ENCODE peak calls at places on chromosome 16, in five cellular contexts. One of them, this sample, is unnamed.

GRCh38 chr16:54936086-54936978 is 5.7 kb downstream of the IRX5 start:
- DNase-seq in A549: no peak
- DNase-seq in K562: no peak
- DNase-seq in GM23338: peak
- DNase-seq in GM12878: no peak
- DNase-seq in this sample: peak

GRCh38 chr16:86496929-86497381 is 13.4 kb upstream of the FOXF1 start:
- DNase-seq in A549: no peak
- DNase-seq in K562: no peak
- DNase-seq in GM23338: peak
- DNase-seq in GM12878: no peak
- DNase-seq in this sample: no peak

GRCh38 chr16:88938933-88939813 is 37.8 kb downstream of the CBFA2T3 start:
- DNase-seq in A549: no peak
- DNase-seq in K562: no peak
- DNase-seq in GM23338: no peak
- DNase-seq in GM12878: no peak
- DNase-seq in this sample: no peak

GRCh38 chr16:70689035-70689969 is 3.4 kb upstream of the MTSS2 start:
- DNase-seq in A549: no peak
- DNase-seq in K562: no peak
- DNase-seq in GM23338: no peak
- DNase-seq in GM12878: no peak
- DNase-seq in this sample: no peak

GRCh38 chr16:15701975-15702970 is 52.2 kb downstream of the NDE1 start:
- DNase-seq in A549: no peak
- DNase-seq in K562: no peak
- DNase-seq in GM23338: no peak
- DNase-seq in GM12878: no peak
- DNase-seq in this sample: no peak

GRCh38 chr16:56787185-56787584 is 57.3 kb downstream of the NUP93 start:
- DNase-seq in A549: no peak
- DNase-seq in K562: no peak
- DNase-seq in GM23338: peak
- DNase-seq in GM12878: no peak
- DNase-seq in this sample: no peak

GRCh38 chr16:11735801-11736200 is 6.9 kb downstream of the TXNDC11 start:
- DNase-seq in A549: no peak
- DNase-seq in K562: no peak
- DNase-seq in GM23338: no peak
- DNase-seq in GM12878: no peak
- DNase-seq in this sample: no peak

GRCh38 chr16:4945560-4946502 is 8.9 kb upstream of the PPL start:
- DNase-seq in A549: peak
- DNase-seq in K562: no peak
- DNase-seq in GM23338: no peak
- DNase-seq in GM12878: no peak
- DNase-seq in this sample: no peak

GRCh38 chr16:2514333-2515179 is 804 bp downstream of the ATP6V0C start:
- DNase-seq in A549: no peak
- DNase-seq in K562: peak
- DNase-seq in GM23338: peak
- DNase-seq in GM12878: no peak
- DNase-seq in this sample: peak

GRCh38 chr16:74092336-74092735 is 204.3 kb upstream of the PSMD7 start:
- DNase-seq in A549: no peak
- DNase-seq in K562: no peak
- DNase-seq in GM23338: no peak
- DNase-seq in GM12878: no peak
- DNase-seq in this sample: no peak

GRCh38 chr16:16992986-16993783 is 477.6 kb downstream of the XYLT1 start:
- DNase-seq in A549: no peak
- DNase-seq in K562: no peak
- DNase-seq in GM23338: no peak
- DNase-seq in GM12878: peak
- DNase-seq in this sample: peak

GRCh38 chr16:3234543-3235541 is at the start of gene ZNF200:
- DNase-seq in A549: peak
- DNase-seq in K562: peak
- DNase-seq in GM23338: peak
- DNase-seq in GM12878: peak
- DNase-seq in this sample: peak

GRCh38 chr16:20995711-20996110 is 95.1 kb downstream of the LYRM1 start:
- DNase-seq in A549: no peak
- DNase-seq in K562: no peak
- DNase-seq in GM23338: no peak
- DNase-seq in GM12878: no peak
- DNase-seq in this sample: no peak

GRCh38 chr16:964696-965395 is 5.9 kb downstream of the LMF1 start:
- DNase-seq in A549: no peak
- DNase-seq in K562: no peak
- DNase-seq in GM23338: no peak
- DNase-seq in GM12878: no peak
- DNase-seq in this sample: no peak

GRCh38 chr16:25978227-25978626 is 286.5 kb downstream of the HS3ST4 start:
- DNase-seq in A549: no peak
- DNase-seq in K562: no peak
- DNase-seq in GM23338: no peak
- DNase-seq in GM12878: no peak
- DNase-seq in this sample: no peak

GRCh38 chr16:88785106-88785924 is at the start of gene PIEZO1:
- DNase-seq in A549: peak
- DNase-seq in K562: peak
- DNase-seq in GM23338: peak
- DNase-seq in GM12878: no peak
- DNase-seq in this sample: peak

GRCh38 chr16:71542377-71542776 is 16.2 kb downstream of the CHST4 start:
- DNase-seq in A549: peak
- DNase-seq in K562: peak
- DNase-seq in GM23338: peak
- DNase-seq in GM12878: no peak
- DNase-seq in this sample: peak

GRCh38 chr16:75385507-75386152 is 47.7 kb downstream of the CFDP1 start:
- DNase-seq in A549: peak
- DNase-seq in K562: peak
- DNase-seq in GM23338: peak
- DNase-seq in GM12878: peak
- DNase-seq in this sample: peak

GRCh38 chr16:69236319-69236718 is 49.4 kb downstream of the SNTB2 start:
- DNase-seq in A549: no peak
- DNase-seq in K562: no peak
- DNase-seq in GM23338: no peak
- DNase-seq in GM12878: no peak
- DNase-seq in this sample: no peak

GRCh38 chr16:47713225-47713595 is 252.1 kb downstream of the PHKB start:
- DNase-seq in A549: peak
- DNase-seq in K562: no peak
- DNase-seq in GM23338: no peak
- DNase-seq in GM12878: no peak
- DNase-seq in this sample: no peak

GRCh38 chr16:76204249-76204648 is 73.0 kb upstream of the CNTNAP4 start:
- DNase-seq in A549: no peak
- DNase-seq in K562: no peak
- DNase-seq in GM23338: no peak
- DNase-seq in GM12878: no peak
- DNase-seq in this sample: no peak

GRCh38 chr16:88303890-88304819 is 78.6 kb upstream of the ZNF469 start:
- DNase-seq in A549: no peak
- DNase-seq in K562: peak
- DNase-seq in GM23338: no peak
- DNase-seq in GM12878: no peak
- DNase-seq in this sample: no peak

GRCh38 chr16:17832738-17833137 is 362.0 kb upstream of the XYLT1 start:
- DNase-seq in A549: no peak
- DNase-seq in K562: no peak
- DNase-seq in GM23338: no peak
- DNase-seq in GM12878: no peak
- DNase-seq in this sample: no peak

GRCh38 chr16:79644977-79645667 is 44.6 kb upstream of the MAF start:
- DNase-seq in A549: no peak
- DNase-seq in K562: no peak
- DNase-seq in GM23338: no peak
- DNase-seq in GM12878: no peak
- DNase-seq in this sample: no peak

GRCh38 chr16:57299719-57300386 is 15.4 kb upstream of the PLLP start:
- DNase-seq in A549: peak
- DNase-seq in K562: peak
- DNase-seq in GM23338: peak
- DNase-seq in GM12878: peak
- DNase-seq in this sample: peak

GRCh38 chr16:82043680-82044584 is 8.9 kb downstream of the HSD17B2 start:
- DNase-seq in A549: no peak
- DNase-seq in K562: no peak
- DNase-seq in GM23338: no peak
- DNase-seq in GM12878: no peak
- DNase-seq in this sample: no peak

GRCh38 chr16:71855937-71856662 is 10.3 kb downstream of the ATXN1L start:
- DNase-seq in A549: no peak
- DNase-seq in K562: no peak
- DNase-seq in GM23338: no peak
- DNase-seq in GM12878: no peak
- DNase-seq in this sample: no peak

GRCh38 chr16:80585764-80586163 is 45.0 kb downstream of the DYNLRB2 start:
- DNase-seq in A549: no peak
- DNase-seq in K562: no peak
- DNase-seq in GM23338: no peak
- DNase-seq in GM12878: no peak
- DNase-seq in this sample: no peak

GRCh38 chr16:77600555-77600954 is 121.8 kb upstream of the NUDT7 start:
- DNase-seq in A549: no peak
- DNase-seq in K562: no peak
- DNase-seq in GM23338: no peak
- DNase-seq in GM12878: no peak
- DNase-seq in this sample: no peak

DNA sequence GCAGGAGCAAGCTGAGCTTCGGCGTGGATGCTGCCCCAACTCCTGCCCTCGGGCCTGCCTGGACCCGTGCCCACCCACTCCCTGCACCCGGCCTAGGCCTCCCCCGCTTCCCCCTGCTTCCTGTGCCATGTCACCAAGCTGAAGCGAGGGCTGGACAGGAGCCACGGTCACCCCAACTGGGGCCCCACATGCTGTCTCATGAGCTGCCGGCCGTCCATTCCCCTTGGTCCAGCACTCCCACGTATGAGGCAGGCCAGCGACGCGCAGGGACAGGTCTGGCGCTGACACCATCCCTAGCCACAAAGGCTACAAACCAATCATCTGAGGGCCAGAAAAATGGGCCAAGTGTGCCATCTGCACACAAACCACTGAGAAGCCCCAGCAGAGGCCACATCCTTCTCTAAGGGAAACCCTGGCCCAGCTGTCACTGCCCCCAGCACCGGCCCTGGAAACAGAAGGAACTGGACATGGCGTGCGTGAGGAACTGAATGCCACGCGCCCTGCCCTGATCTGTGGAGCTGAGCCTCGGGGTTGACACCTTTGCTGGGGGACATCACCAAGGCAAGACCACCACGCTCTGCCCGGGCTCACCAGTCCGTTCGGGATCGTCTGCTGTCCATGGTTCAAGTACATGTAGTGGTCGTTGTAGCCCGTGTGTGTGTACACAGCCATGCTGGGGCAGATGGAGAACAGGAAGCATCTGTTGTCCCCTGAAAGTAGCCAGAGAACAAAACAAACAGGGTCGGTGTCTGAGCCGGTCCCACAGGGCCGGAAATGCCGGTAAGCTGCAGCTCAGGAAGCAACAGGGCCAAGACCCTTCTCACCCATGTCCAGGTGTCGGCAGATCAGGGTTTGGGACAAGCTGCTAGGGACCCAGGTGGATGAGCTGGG is 22.2 kb downstream of the MEAK7 start:
- DNase-seq in A549: no peak
- DNase-seq in K562: no peak
- DNase-seq in GM23338: no peak
- DNase-seq in GM12878: no peak
- DNase-seq in this sample: peak
- TF ChIP-seq REST in A549: no peak
- TF ChIP-seq REST in K562: no peak
- TF ChIP-seq REST in GM23338: no peak
- TF ChIP-seq REST in GM12878: no peak
- TF ChIP-seq REST in this sample: peak

GRCh38 chr16:27198451-27199234 is 4.7 kb upstream of the KDM8 start:
- DNase-seq in A549: no peak
- DNase-seq in K562: peak
- DNase-seq in GM23338: no peak
- DNase-seq in GM12878: no peak
- DNase-seq in this sample: no peak
- H3K4me3 ChIP-seq in A549: no peak
- H3K4me3 ChIP-seq in K562: no peak
- H3K4me3 ChIP-seq in GM23338: no peak
- H3K4me3 ChIP-seq in GM12878: peak
- H3K4me3 ChIP-seq in this sample: no peak

GRCh38 chr16:30358577-30358936 is 3.4 kb upstream of the CD2BP2 start:
- DNase-seq in A549: no peak
- DNase-seq in K562: no peak
- DNase-seq in GM23338: no peak
- DNase-seq in GM12878: no peak
- DNase-seq in this sample: no peak
- TF ChIP-seq REST in A549: no peak
- TF ChIP-seq REST in K562: no peak
- TF ChIP-seq REST in GM23338: no peak
- TF ChIP-seq REST in GM12878: no peak
- TF ChIP-seq REST in this sample: no peak

GRCh38 chr16:24848065-24848464 is 2.3 kb downstream of the SLC5A11 start:
- DNase-seq in A549: no peak
- DNase-seq in K562: no peak
- DNase-seq in GM23338: no peak
- DNase-seq in GM12878: no peak
- DNase-seq in this sample: no peak
- H3K4me3 ChIP-seq in A549: no peak
- H3K4me3 ChIP-seq in K562: no peak
- H3K4me3 ChIP-seq in GM23338: no peak
- H3K4me3 ChIP-seq in GM12878: no peak
- H3K4me3 ChIP-seq in this sample: no peak

GRCh38 chr16:52435573-52435972 is 111.4 kb downstream of the TOX3 start:
- DNase-seq in A549: no peak
- DNase-seq in K562: no peak
- DNase-seq in GM23338: no peak
- DNase-seq in GM12878: no peak
- DNase-seq in this sample: no peak
- TF ChIP-seq REST in A549: no peak
- TF ChIP-seq REST in K562: no peak
- TF ChIP-seq REST in GM23338: no peak
- TF ChIP-seq REST in GM12878: no peak
- TF ChIP-seq REST in this sample: no peak

This sample was measured in HL-60.